ENCODE peak calls at places on chromosomes 2 and 18, in five cellular contexts. One of them, this sample, is unnamed.

GRCh38 chr2:241598487-241598886 is 38.5 kb downstream of the THAP4 start:
- DNase-seq in COR-L47: no peak
- DNase-seq in omental fat pad: no peak
- DNase-seq in fibroblast of lung: no peak
- DNase-seq in WTC11: peak
- DNase-seq in this sample: no peak

GRCh38 chr18:36066731-36067117 is 635 bp downstream of the RPRD1A start:
- DNase-seq in COR-L47: no peak
- DNase-seq in omental fat pad: no peak
- DNase-seq in fibroblast of lung: no peak
- DNase-seq in WTC11: no peak
- DNase-seq in this sample: no peak

GRCh38 chr2:200354823-200355751 is 48.6 kb downstream of the SPATS2L start:
- DNase-seq in COR-L47: no peak
- DNase-seq in omental fat pad: no peak
- DNase-seq in fibroblast of lung: no peak
- DNase-seq in WTC11: no peak
- DNase-seq in this sample: no peak

GRCh38 chr2:146189541-146189940 is 1655.3 kb upstream of the ACVR2A start:
- DNase-seq in COR-L47: no peak
- DNase-seq in omental fat pad: no peak
- DNase-seq in fibroblast of lung: no peak
- DNase-seq in WTC11: no peak
- DNase-seq in this sample: no peak

GRCh38 chr2:223941579-223942277 is 3.4 kb downstream of the WDFY1 start:
- DNase-seq in COR-L47: no peak
- DNase-seq in omental fat pad: no peak
- DNase-seq in fibroblast of lung: peak
- DNase-seq in WTC11: no peak
- DNase-seq in this sample: peak

GRCh38 chr18:38028941-38029340 is 463.3 kb upstream of the CELF4 start:
- DNase-seq in COR-L47: no peak
- DNase-seq in omental fat pad: no peak
- DNase-seq in fibroblast of lung: no peak
- DNase-seq in WTC11: no peak
- DNase-seq in this sample: no peak

GRCh38 chr2:234512884-234513669 is 16.2 kb upstream of the ARL4C start:
- DNase-seq in COR-L47: peak
- DNase-seq in omental fat pad: no peak
- DNase-seq in fibroblast of lung: peak
- DNase-seq in WTC11: no peak
- DNase-seq in this sample: no peak

GRCh38 chr2:7825591-7826312 is 856.1 kb upstream of the ID2 start:
- DNase-seq in COR-L47: no peak
- DNase-seq in omental fat pad: no peak
- DNase-seq in fibroblast of lung: peak
- DNase-seq in WTC11: no peak
- DNase-seq in this sample: no peak

GRCh38 chr2:173401716-173402326 is 47.1 kb downstream of the CDCA7 start:
- DNase-seq in COR-L47: no peak
- DNase-seq in omental fat pad: no peak
- DNase-seq in fibroblast of lung: peak
- DNase-seq in WTC11: no peak
- DNase-seq in this sample: no peak

GRCh38 chr2:145777297-145777696 is 1257.4 kb upstream of the ZEB2 start:
- DNase-seq in COR-L47: no peak
- DNase-seq in omental fat pad: no peak
- DNase-seq in fibroblast of lung: peak
- DNase-seq in WTC11: no peak
- DNase-seq in this sample: no peak

GRCh38 chr2:72940361-72940760 is 23.0 kb downstream of the EMX1 start:
- DNase-seq in COR-L47: no peak
- DNase-seq in omental fat pad: no peak
- DNase-seq in fibroblast of lung: no peak
- DNase-seq in WTC11: no peak
- DNase-seq in this sample: no peak

GRCh38 chr2:144801766-144802165 is 281.8 kb upstream of the ZEB2 start:
- DNase-seq in COR-L47: no peak
- DNase-seq in omental fat pad: no peak
- DNase-seq in fibroblast of lung: peak
- DNase-seq in WTC11: no peak
- DNase-seq in this sample: peak

GRCh38 chr2:197700960-197701359 is 4.2 kb upstream of the MARS2 start:
- DNase-seq in COR-L47: no peak
- DNase-seq in omental fat pad: no peak
- DNase-seq in fibroblast of lung: no peak
- DNase-seq in WTC11: no peak
- DNase-seq in this sample: no peak

GRCh38 chr2:217997510-217997909 is 5.3 kb downstream of the TNS1 start:
- DNase-seq in COR-L47: no peak
- DNase-seq in omental fat pad: no peak
- DNase-seq in fibroblast of lung: no peak
- DNase-seq in WTC11: no peak
- DNase-seq in this sample: no peak

GRCh38 chr2:98870516-98871158 is 65.4 kb downstream of the CRACDL start:
- DNase-seq in COR-L47: peak
- DNase-seq in omental fat pad: no peak
- DNase-seq in fibroblast of lung: no peak
- DNase-seq in WTC11: peak
- DNase-seq in this sample: no peak

GRCh38 chr2:198448803-198449202 is 644.4 kb downstream of the PLCL1 start:
- DNase-seq in COR-L47: no peak
- DNase-seq in omental fat pad: no peak
- DNase-seq in fibroblast of lung: no peak
- DNase-seq in WTC11: no peak
- DNase-seq in this sample: no peak

GRCh38 chr2:160075171-160075570 is 12.8 kb upstream of the PLA2R1 start:
- DNase-seq in COR-L47: no peak
- DNase-seq in omental fat pad: no peak
- DNase-seq in fibroblast of lung: peak
- DNase-seq in WTC11: no peak
- DNase-seq in this sample: peak

GRCh38 chr18:741931-742512 is 29.6 kb upstream of the ENOSF1 start:
- DNase-seq in COR-L47: peak
- DNase-seq in omental fat pad: no peak
- DNase-seq in fibroblast of lung: peak
- DNase-seq in WTC11: no peak
- DNase-seq in this sample: peak

GRCh38 chr2:222747526-222748160 is 76.2 kb downstream of the MOGAT1 start:
- DNase-seq in COR-L47: no peak
- DNase-seq in omental fat pad: no peak
- DNase-seq in fibroblast of lung: no peak
- DNase-seq in WTC11: no peak
- DNase-seq in this sample: no peak

GRCh38 chr18:31061945-31062344 is 19.4 kb upstream of the DSC3 start:
- DNase-seq in COR-L47: no peak
- DNase-seq in omental fat pad: no peak
- DNase-seq in fibroblast of lung: peak
- DNase-seq in WTC11: no peak
- DNase-seq in this sample: no peak

GRCh38 chr2:50614056-50614455 is 417.9 kb downstream of the NRXN1 start:
- DNase-seq in COR-L47: no peak
- DNase-seq in omental fat pad: no peak
- DNase-seq in fibroblast of lung: peak
- DNase-seq in WTC11: no peak
- DNase-seq in this sample: no peak

GRCh38 chr2:185374878-185375277 is 363.7 kb upstream of the FSIP2 start:
- DNase-seq in COR-L47: no peak
- DNase-seq in omental fat pad: no peak
- DNase-seq in fibroblast of lung: no peak
- DNase-seq in WTC11: no peak
- DNase-seq in this sample: no peak

GRCh38 chr2:226435146-226435545 is 364.5 kb downstream of the IRS1 start:
- DNase-seq in COR-L47: no peak
- DNase-seq in omental fat pad: no peak
- DNase-seq in fibroblast of lung: no peak
- DNase-seq in WTC11: no peak
- DNase-seq in this sample: no peak

GRCh38 chr2:10931710-10932255 is 20.0 kb downstream of the KCNF1 start:
- DNase-seq in COR-L47: no peak
- DNase-seq in omental fat pad: no peak
- DNase-seq in fibroblast of lung: peak
- DNase-seq in WTC11: no peak
- DNase-seq in this sample: no peak

GRCh38 chr2:27369471-27370025 is 590 bp downstream of the EIF2B4 start:
- DNase-seq in COR-L47: peak
- DNase-seq in omental fat pad: peak
- DNase-seq in fibroblast of lung: peak
- DNase-seq in WTC11: peak
- DNase-seq in this sample: no peak

This sample was measured in AG04449.